ENCODE peak calls at places on chromosomes 5 and 9, in seven cellular contexts. T is breast epithelium; U is cardiac fibroblast; G is heart right ventricle; M is activated naive CD8-positive, alpha-beta T cell treated with anti-CD3 and anti-CD28 coated beads, Interleukin-2, amount 50 U/mL, for 24 hours; X is glutamatergic neuron; W is AG08396. E is an unnamed sample.

GRCh38 chr9:126298319-126298801 is 28.3 kb upstream of the MVB12B start:
- DNase-seq in U (no peak), X (peak; percentile 39), W (no peak), G (no peak), M (no peak), T (no peak), E (no peak)

GRCh38 chr5:79418276-79418675 is 95.7 kb downstream of the HOMER1 start:
- DNase-seq in G (no peak), T (no peak), M (no peak), U (peak; percentile 13), X (no peak), W (no peak), E (no peak)

GRCh38 chr9:125990793-125991220 is 243.6 kb downstream of the PBX3 start:
- DNase-seq in G (no peak), M (no peak), T (no peak), W (no peak), U (no peak), X (no peak), E (no peak)

GRCh38 chr9:77952641-77953341 is 78.8 kb downstream of the GNAQ start:
- DNase-seq in T (no peak), X (no peak), W (no peak), U (peak; percentile 72), G (peak; percentile 21), M (no peak), E (peak; percentile 2)

GRCh38 chr5:1161832-1162229 is 39.6 kb upstream of the SLC6A19 start:
- DNase-seq in W (no peak), U (peak; percentile 11), X (no peak), T (peak; percentile 88), G (peak; percentile 73), M (no peak), E (peak; percentile 78)

GRCh38 chr5:29800752-29801151 is 1392.7 kb upstream of the CDH6 start:
- DNase-seq in T (no peak), G (no peak), X (no peak), M (no peak), W (no peak), U (no peak), E (no peak)

GRCh38 chr5:1129725-1130082 is 17.8 kb upstream of the SLC12A7 start:
- DNase-seq in U (no peak), G (no peak), X (no peak), W (no peak), T (no peak), M (no peak), E (no peak)

GRCh38 chr9:18331808-18332209 is 142.1 kb upstream of the ADAMTSL1 start:
- DNase-seq in U (peak; percentile 56), M (no peak), G (peak; percentile 15), W (no peak), T (no peak), X (no peak), E (no peak)

GRCh38 chr5:114910727-114911126 is 259.0 kb downstream of the TRIM36 start:
- DNase-seq in W (no peak), M (no peak), G (no peak), X (no peak), T (no peak), U (no peak), E (no peak)

GRCh38 chr9:17052626-17053025 is 82.2 kb upstream of the CNTLN start:
- DNase-seq in W (no peak), X (no peak), U (no peak), G (no peak), M (no peak), T (no peak), E (no peak)

GRCh38 chr5:80408475-80408875 is 611 bp downstream of the ZFYVE16 start:
- DNase-seq in X (peak; percentile 84), G (peak; percentile 64), T (peak; percentile 66), M (no peak), U (peak; percentile 50), W (peak; percentile 59), E (peak; percentile 71)

GRCh38 chr9:92325269-92325990 is at the start of the genes CENPP and NOL8:
- DNase-seq in T (peak; percentile 79), G (peak; percentile 89), M (peak; percentile 78), W (peak; percentile 91), U (peak; percentile 91), X (peak; percentile 79), E (peak; percentile 86)

GRCh38 chr5:170519500-170519899 is 15.7 kb downstream of the KCNIP1 start:
- DNase-seq in X (no peak), M (no peak), G (no peak), U (no peak), T (no peak), W (no peak), E (no peak)

GRCh38 chr5:88883059-88883565 is at the start of gene MEF2C:
- DNase-seq in X (peak; percentile 41), U (peak; percentile 92), W (peak; percentile 90), M (peak; percentile 25), T (no peak), G (peak; percentile 90), E (peak; percentile 93)

GRCh38 chr5:177230660-177231059 is 72.9 kb downstream of the RAB24 start:
- DNase-seq in U (no peak), T (no peak), G (no peak), M (no peak), X (no peak), W (no peak), E (no peak)

GRCh38 chr5:96459313-96460109 is 26.5 kb upstream of the PCSK1 start:
- DNase-seq in U (no peak), W (no peak), M (no peak), T (no peak), G (no peak), X (no peak), E (no peak)

GRCh38 chr5:139188558-139189270 is 9.5 kb downstream of the SIL1 start:
- DNase-seq in U (no peak), W (no peak), T (no peak), X (no peak), M (no peak), G (no peak), E (no peak)

GRCh38 chr5:139458580-139459407 is 3.7 kb downstream of the ECSCR start:
- DNase-seq in M (peak; percentile 73), T (no peak), U (peak; percentile 53), X (no peak), W (peak; percentile 77), G (no peak), E (peak; percentile 90)

GRCh38 chr9:12775963-12776774 is 1.3 kb downstream of the LURAP1L start:
- DNase-seq in X (peak; percentile 88), M (no peak), U (peak; percentile 94), G (peak; percentile 82), W (peak; percentile 87), T (peak; percentile 75), E (peak; percentile 100)

GRCh38 chr9:30075451-30076199 is 2308.8 kb upstream of the ACO1 start:
- DNase-seq in W (no peak), U (no peak), M (peak; percentile 21), X (no peak), G (no peak), T (no peak), E (no peak)